ENCODE peak calls at places on chromosomes 3 and 15, in six cellular contexts. Q is coronary artery; G is CD8-positive, alpha-beta memory T cell; J is GM04504; E is cardiac muscle cell; U is G401. R is an unnamed sample.

GRCh38 chr15:63219196-63219719 is 29.9 kb downstream of the RAB8B start:
- DNase-seq in G (no peak), J (no peak), Q (no peak), U (no peak), E (no peak), R (no peak)

GRCh38 chr15:62125763-62126162 is 39.3 kb downstream of the C2CD4B start:
- DNase-seq in J (no peak), Q (no peak), G (no peak), U (no peak), E (peak), R (no peak)

GRCh38 chr3:179410317-179410716 is 41.0 kb downstream of the GNB4 start:
- DNase-seq in Q (no peak), G (no peak), U (no peak), E (no peak), J (peak), R (no peak)

GRCh38 chr3:122415104-122415744 is 638 bp downstream of the WDR5B start:
- DNase-seq in J (no peak), U (peak), Q (no peak), E (peak), G (peak), R (peak)

GRCh38 chr3:5583920-5584319 is 396.4 kb downstream of the EDEM1 start:
- DNase-seq in U (no peak), Q (no peak), J (no peak), G (no peak), E (no peak), R (no peak)

GRCh38 chr15:89196241-89196640 is 25.1 kb downstream of the RLBP1 start:
- DNase-seq in G (no peak), E (no peak), Q (no peak), U (no peak), J (no peak), R (no peak)

GRCh38 chr3:162117961-162118360 is 621.4 kb downstream of the OTOL1 start:
- DNase-seq in E (no peak), J (no peak), G (no peak), U (no peak), Q (no peak), R (no peak)

GRCh38 chr15:40367038-40367672 is 9.1 kb downstream of the DISP2 start:
- DNase-seq in G (no peak), Q (no peak), E (no peak), U (peak), J (no peak), R (no peak)

GRCh38 chr3:12817341-12817705 is 20.8 kb downstream of the CAND2 start:
- DNase-seq in G (no peak), U (no peak), J (no peak), Q (no peak), E (no peak), R (no peak)

GRCh38 chr3:46599590-46599989 is 12.7 kb upstream of the FAM240A start:
- DNase-seq in Q (no peak), G (no peak), U (no peak), E (no peak), J (no peak), R (no peak)

GRCh38 chr3:31065765-31066164 is 171.3 kb upstream of the GADL1 start:
- DNase-seq in G (no peak), U (no peak), Q (no peak), J (no peak), E (no peak), R (no peak)

GRCh38 chr3:64188810-64189560 is 36.3 kb downstream of the PRICKLE2 start:
- DNase-seq in G (no peak), Q (no peak), E (peak), J (peak), U (no peak), R (no peak)

GRCh38 chr3:14472471-14473351 is 67.4 kb downstream of the GRIP2 start:
- DNase-seq in Q (no peak), G (no peak), E (peak), J (peak), U (no peak), R (no peak)

GRCh38 chr3:170809975-170810357 is 60.0 kb downstream of the RPL22L1 start:
- DNase-seq in U (no peak), Q (no peak), J (peak), G (no peak), E (peak), R (no peak)

GRCh38 chr15:65829150-65829764 is 37.2 kb upstream of the DENND4A start:
- DNase-seq in Q (no peak), E (peak), G (peak), U (peak), J (no peak), R (no peak)

GRCh38 chr15:39511000-39511914 is 69.6 kb upstream of the THBS1 start:
- DNase-seq in U (no peak), J (peak), E (peak), Q (peak), G (no peak), R (no peak)

GRCh38 chr3:72810063-72810462 is 38.2 kb downstream of the SHQ1 start:
- DNase-seq in U (no peak), Q (no peak), J (no peak), E (peak), G (no peak), R (no peak)

GRCh38 chr15:71410347-71410746 is 295.1 kb downstream of the THSD4 start:
- DNase-seq in Q (no peak), E (no peak), J (no peak), G (no peak), U (no peak), R (no peak)

GRCh38 chr3:79148786-79149185 is 619.0 kb downstream of the ROBO1 start:
- DNase-seq in U (no peak), E (peak), G (no peak), J (no peak), Q (no peak), R (no peak)

GRCh38 chr3:179227349-179227748 is 23.6 kb downstream of the KCNMB3 start:
- DNase-seq in E (no peak), G (no peak), J (no peak), Q (no peak), U (no peak), R (no peak)

GRCh38 chr15:82132742-82133141 is 86.9 kb upstream of the MEX3B start:
- DNase-seq in Q (no peak), E (peak), J (peak), G (no peak), U (no peak), R (no peak)

GRCh38 chr3:151347432-151347831 is 18.1 kb upstream of the P2RY13 start:
- DNase-seq in G (no peak), J (no peak), U (no peak), Q (no peak), E (no peak), R (no peak)

GRCh38 chr3:42042747-42043115 is 48.4 kb upstream of the TRAK1 start:
- DNase-seq in Q (no peak), E (peak), G (no peak), J (no peak), U (no peak), R (no peak)

GRCh38 chr15:78048410-78048946 is 29.0 kb downstream of the TBC1D2B start:
- DNase-seq in G (no peak), E (no peak), U (no peak), Q (no peak), J (no peak), R (no peak)

GRCh38 chr3:65939841-65940246 is 98.9 kb downstream of the MAGI1 start:
- DNase-seq in G (no peak), J (no peak), U (no peak), Q (no peak), E (no peak), R (no peak)

GRCh38 chr3:40876019-40876418 is 323.3 kb upstream of the CTNNB1 start:
- DNase-seq in J (no peak), Q (no peak), U (no peak), E (peak), G (no peak), R (no peak)

GRCh38 chr15:57731543-57732103 is 25.1 kb downstream of the POLR2M start:
- DNase-seq in Q (no peak), E (no peak), G (no peak), J (no peak), U (no peak), R (no peak)

GRCh38 chr3:138349926-138350665 is 1.7 kb downstream of the MRAS start:
- DNase-seq in G (no peak), U (no peak), J (no peak), E (peak), Q (no peak), R (no peak)

GRCh38 chr15:71043373-71043772 is 71.9 kb upstream of the THSD4 start:
- DNase-seq in U (no peak), Q (no peak), J (no peak), G (no peak), E (no peak), R (no peak)

GRCh38 chr3:193563999-193564398 is 9.3 kb upstream of the ATP13A4 start:
- DNase-seq in Q (no peak), G (no peak), E (peak), J (no peak), U (no peak), R (no peak)

GRCh38 chr3:107208100-107208499 is 169.1 kb upstream of the CCDC54 start:
- DNase-seq in G (no peak), E (peak), U (peak), Q (no peak), J (peak), R (no peak)